ENCODE peak calls at places on chromosome 16, in eight cellular contexts. One of them, this sample, is unnamed.

GRCh38 chr16:17277981-17278381 is 192.8 kb downstream of the XYLT1 start:
- DNase-seq in Daoy: no peak
- DNase-seq in adrenal gland: peak
- DNase-seq in AG08395: no peak
- DNase-seq in AG04450: no peak
- DNase-seq in epithelial cell of proximal tubule: no peak
- DNase-seq in MV-4-11: no peak
- DNase-seq in activated naive CD4-positive, alpha-beta T cell: no peak
- DNase-seq in this sample: peak

GRCh38 chr16:88534731-88535141 is 35.5 kb upstream of the ZC3H18 start:
- DNase-seq in Daoy: peak
- DNase-seq in adrenal gland: no peak
- DNase-seq in AG08395: peak
- DNase-seq in AG04450: no peak
- DNase-seq in epithelial cell of proximal tubule: no peak
- DNase-seq in MV-4-11: peak
- DNase-seq in activated naive CD4-positive, alpha-beta T cell: no peak
- DNase-seq in this sample: peak

GRCh38 chr16:51896013-51896412 is 650.9 kb downstream of the TOX3 start:
- DNase-seq in Daoy: no peak
- DNase-seq in adrenal gland: no peak
- DNase-seq in AG08395: no peak
- DNase-seq in AG04450: no peak
- DNase-seq in epithelial cell of proximal tubule: no peak
- DNase-seq in MV-4-11: no peak
- DNase-seq in activated naive CD4-positive, alpha-beta T cell: no peak
- DNase-seq in this sample: no peak

GRCh38 chr16:68759062-68759461 is 22.0 kb downstream of the CDH1 start:
- DNase-seq in Daoy: no peak
- DNase-seq in adrenal gland: no peak
- DNase-seq in AG08395: no peak
- DNase-seq in AG04450: no peak
- DNase-seq in epithelial cell of proximal tubule: no peak
- DNase-seq in MV-4-11: no peak
- DNase-seq in activated naive CD4-positive, alpha-beta T cell: no peak
- DNase-seq in this sample: no peak

GRCh38 chr16:87314990-87315420 is 2.2 kb downstream of the C16orf95 start:
- DNase-seq in Daoy: no peak
- DNase-seq in adrenal gland: no peak
- DNase-seq in AG08395: no peak
- DNase-seq in AG04450: no peak
- DNase-seq in epithelial cell of proximal tubule: no peak
- DNase-seq in MV-4-11: no peak
- DNase-seq in activated naive CD4-positive, alpha-beta T cell: no peak
- DNase-seq in this sample: no peak

GRCh38 chr16:8859913-8860881 is 8.6 kb downstream of the CARHSP1 start:
- DNase-seq in Daoy: no peak
- DNase-seq in adrenal gland: peak
- DNase-seq in AG08395: no peak
- DNase-seq in AG04450: no peak
- DNase-seq in epithelial cell of proximal tubule: no peak
- DNase-seq in MV-4-11: no peak
- DNase-seq in activated naive CD4-positive, alpha-beta T cell: no peak
- DNase-seq in this sample: peak

GRCh38 chr16:20064520-20064919 is 9.2 kb downstream of the GPR139 start:
- DNase-seq in Daoy: no peak
- DNase-seq in adrenal gland: no peak
- DNase-seq in AG08395: no peak
- DNase-seq in AG04450: no peak
- DNase-seq in epithelial cell of proximal tubule: no peak
- DNase-seq in MV-4-11: no peak
- DNase-seq in activated naive CD4-positive, alpha-beta T cell: no peak
- DNase-seq in this sample: no peak

GRCh38 chr16:49019081-49019633 is 262.5 kb downstream of the CBLN1 start:
- DNase-seq in Daoy: peak
- DNase-seq in adrenal gland: no peak
- DNase-seq in AG08395: no peak
- DNase-seq in AG04450: no peak
- DNase-seq in epithelial cell of proximal tubule: no peak
- DNase-seq in MV-4-11: no peak
- DNase-seq in activated naive CD4-positive, alpha-beta T cell: no peak
- DNase-seq in this sample: no peak

GRCh38 chr16:56606688-56607618 is 1.4 kb upstream of the MT2A start:
- DNase-seq in Daoy: peak
- DNase-seq in adrenal gland: peak
- DNase-seq in AG08395: peak
- DNase-seq in AG04450: peak
- DNase-seq in epithelial cell of proximal tubule: peak
- DNase-seq in MV-4-11: peak
- DNase-seq in activated naive CD4-positive, alpha-beta T cell: no peak
- DNase-seq in this sample: peak

GRCh38 chr16:12403746-12404658 is 399.7 kb downstream of the CPPED1 start:
- DNase-seq in Daoy: no peak
- DNase-seq in adrenal gland: no peak
- DNase-seq in AG08395: no peak
- DNase-seq in AG04450: no peak
- DNase-seq in epithelial cell of proximal tubule: no peak
- DNase-seq in MV-4-11: no peak
- DNase-seq in activated naive CD4-positive, alpha-beta T cell: no peak
- DNase-seq in this sample: no peak